ENCODE peak calls at places on chromosome 16, in four cellular contexts. N, D, U and A are unnamed samples.

GRCh38 chr16:66605177-66605999 is 884 bp downstream of the CMTM3 start:
- DNase-seq in U (peak; percentile 60), D (peak; percentile 30), N (peak; percentile 32), A (peak; percentile 77)

GRCh38 chr16:65453646-65454045 is 331.8 kb upstream of the CDH11 start:
- DNase-seq in D (no peak), N (no peak), U (no peak), A (no peak)

GRCh38 chr16:47880653-47881052 is 275.1 kb downstream of the ABCC12 start:
- DNase-seq in D (no peak), U (no peak), N (no peak), A (no peak)

GRCh38 chr16:3444032-3444388 is 530 bp downstream of the NAA60 start:
- DNase-seq in D (peak; percentile 72), N (peak; percentile 64), U (no peak), A (no peak)

GRCh38 chr16:21684199-21684598 is 20.4 kb downstream of the OTOA start:
- DNase-seq in N (peak; percentile 47), U (peak; percentile 66), D (peak; percentile 50), A (peak; percentile 65)

GRCh38 chr16:75305364-75306101 is 54.1 kb upstream of the BCAR1 start:
- DNase-seq in N (peak; percentile 99), U (no peak), D (peak; percentile 99), A (peak; percentile 90)

GRCh38 chr16:88750854-88751253 is 34.2 kb downstream of the PIEZO1 start:
- DNase-seq in D (no peak), U (no peak), N (no peak), A (no peak)

GRCh38 chr16:50841081-50841886 is 99.4 kb downstream of the CYLD start:
- DNase-seq in D (no peak), N (no peak), U (peak; percentile 66), A (peak; percentile 90)

GRCh38 chr16:71441348-71441781 is 489 bp downstream of the TLE7 start:
- DNase-seq in N (no peak), U (peak; percentile 89), D (no peak), A (peak; percentile 27)

GRCh38 chr16:54594646-54595381 is 308.2 kb upstream of the IRX3 start:
- DNase-seq in U (no peak), N (no peak), D (no peak), A (no peak)

GRCh38 chr16:2092866-2093265 is 42.8 kb downstream of the PKD1 start:
- DNase-seq in N (no peak), U (no peak), D (no peak), A (no peak)

GRCh38 chr16:75854117-75854516 is 127.8 kb upstream of the CPHXL start:
- DNase-seq in U (no peak), D (peak; percentile 49), N (no peak), A (no peak)

GRCh38 chr16:59259074-59259963 is 525.2 kb upstream of the GOT2 start:
- DNase-seq in N (no peak), D (no peak), U (no peak), A (no peak)

GRCh38 chr16:79645701-79646100 is 45.2 kb upstream of the MAF start:
- DNase-seq in N (no peak), U (no peak), D (no peak), A (no peak)

GRCh38 chr16:12067714-12068401 is 91.3 kb downstream of the SNX29 start:
- DNase-seq in N (peak; percentile 81), D (peak; percentile 84), U (peak; percentile 41), A (peak; percentile 83)

DNA sequence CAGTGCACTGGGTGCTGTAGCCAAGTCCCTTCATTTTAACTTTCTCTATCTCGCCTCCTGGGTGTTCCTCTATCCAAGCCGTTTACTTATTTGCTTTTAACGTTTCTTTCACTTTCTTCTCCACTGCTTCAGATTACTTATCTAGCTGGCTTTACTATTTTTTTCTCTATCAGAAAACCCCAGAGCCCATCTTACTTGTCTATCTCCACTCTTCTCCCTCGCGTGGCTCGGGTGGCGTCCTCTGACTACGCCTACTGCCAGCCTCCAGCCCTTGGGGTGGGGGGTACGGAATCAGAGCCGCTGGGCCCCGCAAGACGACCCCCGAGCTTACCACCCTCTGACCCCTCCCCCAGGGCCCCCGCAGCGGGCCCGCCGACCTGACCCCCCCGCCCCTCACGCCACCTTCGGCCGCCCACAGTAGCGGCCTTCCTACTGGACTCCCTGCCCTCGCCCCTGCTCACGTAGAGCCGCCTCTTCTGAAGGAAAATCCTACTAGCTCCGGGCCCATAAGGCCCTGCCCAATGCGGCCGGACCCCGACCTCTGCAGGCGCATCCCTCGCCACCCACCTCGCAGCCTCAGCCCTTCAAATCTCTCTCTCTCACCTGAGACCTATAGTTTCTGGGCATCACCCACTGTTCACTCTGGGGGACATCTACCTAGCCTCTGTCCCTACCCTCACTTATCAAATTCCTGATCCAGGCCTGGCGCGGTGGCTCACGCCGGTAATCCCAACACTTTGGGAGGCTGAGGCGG is 1.0 kb upstream of the SLC12A4 start:
- DNase-seq in D (peak; percentile 72), N (no peak), U (peak; percentile 43), A (peak; percentile 76)
- TF ChIP-seq HMGXB4 in D (peak; percentile 14), N (no peak), U (no peak), A (no peak)

DNA sequence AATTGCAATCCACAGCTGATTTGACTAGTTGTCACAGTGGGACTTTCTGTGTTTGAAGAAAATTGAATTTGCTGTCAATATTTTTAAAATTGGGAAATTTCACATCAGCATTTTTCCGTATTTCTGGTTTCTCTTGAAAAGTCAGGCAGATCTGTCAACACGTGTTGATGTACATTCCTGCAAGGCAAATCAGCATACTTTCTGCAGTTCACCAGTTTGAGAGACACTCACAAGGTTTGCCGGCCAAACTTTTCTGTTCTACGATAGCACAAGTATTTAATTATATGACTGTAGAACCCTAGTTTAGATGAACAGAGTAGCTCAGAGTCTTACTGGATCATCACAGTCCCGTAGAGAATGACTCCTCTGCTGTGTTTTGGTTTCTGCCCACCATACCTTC is 102.0 kb downstream of the ADAMTS18 start:
- DNase-seq in U (no peak), D (no peak), N (no peak), A (no peak)
- TF ChIP-seq HMGXB4 in U (no peak), D (no peak), N (no peak), A (no peak)

DNA sequence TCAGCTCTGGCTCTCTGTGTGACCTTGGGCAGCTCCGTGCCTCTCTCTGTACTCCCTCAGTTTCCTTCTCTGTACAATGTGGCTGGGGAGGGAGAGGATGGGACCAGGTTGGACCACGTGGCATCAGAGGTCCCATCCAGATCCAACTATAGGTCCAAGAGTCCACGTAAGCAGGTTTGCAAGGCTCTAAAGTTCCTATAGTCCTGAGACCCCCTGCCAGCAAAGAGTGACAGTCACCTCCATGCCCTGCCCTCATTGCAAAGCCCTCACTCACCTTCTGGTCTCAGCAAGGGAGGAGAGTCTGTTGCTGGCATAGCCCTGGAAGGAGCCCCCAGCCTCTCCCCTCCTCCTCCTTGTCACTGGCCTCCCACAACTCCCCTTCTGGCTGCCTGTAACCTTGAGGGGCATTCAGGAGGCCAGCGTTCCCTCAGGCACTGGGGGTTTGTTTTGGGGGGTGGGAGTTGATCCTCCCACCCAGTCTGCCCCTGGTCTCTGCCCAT is 6.1 kb upstream of the DRC7 start:
- DNase-seq in D (no peak), N (no peak), U (no peak), A (no peak)
- TF ChIP-seq HMGXB4 in D (no peak), N (no peak), U (no peak), A (no peak)

DNA sequence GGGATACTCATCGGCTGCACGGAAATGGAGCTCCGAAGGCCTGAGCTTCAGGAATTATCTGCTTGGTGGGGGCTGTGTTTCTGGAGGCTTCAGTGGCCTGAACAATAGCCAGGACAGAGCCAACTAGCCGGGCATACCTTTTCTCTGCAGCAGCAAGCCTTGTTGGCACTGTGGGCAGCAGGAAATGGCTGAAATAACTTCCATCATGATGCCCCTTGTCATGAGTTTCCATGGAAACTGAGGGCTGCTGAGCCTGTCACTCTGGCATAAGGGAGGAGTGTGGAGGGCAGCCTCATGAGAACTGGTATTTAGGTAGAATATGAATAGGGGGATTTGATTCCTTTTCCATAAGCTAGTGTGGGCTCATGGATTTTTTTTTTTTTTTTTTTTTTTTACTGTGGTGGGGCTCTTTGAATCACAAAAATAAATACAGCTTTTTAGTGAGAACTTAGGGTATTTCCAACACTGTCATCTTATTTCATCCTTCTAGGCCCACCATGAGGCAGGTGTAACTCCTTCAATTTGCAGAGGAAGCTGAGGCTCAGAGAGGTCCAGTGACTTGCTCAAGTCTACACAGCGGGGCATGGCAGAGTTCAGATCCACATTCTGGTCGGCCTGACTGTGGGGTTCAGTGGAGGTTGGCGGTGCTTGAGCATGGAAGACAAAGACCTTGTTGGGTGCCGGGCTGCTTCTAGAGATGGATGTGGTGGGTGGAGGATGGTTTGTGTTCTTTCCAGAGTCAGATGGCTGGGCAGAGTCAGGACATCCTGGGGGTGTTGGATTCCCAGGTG is 39.6 kb downstream of the PLCG2 start:
- DNase-seq in D (no peak), N (no peak), U (no peak), A (no peak)
- TF ChIP-seq HMGXB4 in D (no peak), N (no peak), U (no peak), A (no peak)

GRCh38 chr16:84650062-84650991 is 2.0 kb downstream of the KLHL36 start:
- DNase-seq in D (peak; percentile 44), N (peak; percentile 38), U (no peak), A (no peak)
- TF ChIP-seq HMGXB4 in D (no peak), N (no peak), U (no peak), A (no peak)

DNA sequence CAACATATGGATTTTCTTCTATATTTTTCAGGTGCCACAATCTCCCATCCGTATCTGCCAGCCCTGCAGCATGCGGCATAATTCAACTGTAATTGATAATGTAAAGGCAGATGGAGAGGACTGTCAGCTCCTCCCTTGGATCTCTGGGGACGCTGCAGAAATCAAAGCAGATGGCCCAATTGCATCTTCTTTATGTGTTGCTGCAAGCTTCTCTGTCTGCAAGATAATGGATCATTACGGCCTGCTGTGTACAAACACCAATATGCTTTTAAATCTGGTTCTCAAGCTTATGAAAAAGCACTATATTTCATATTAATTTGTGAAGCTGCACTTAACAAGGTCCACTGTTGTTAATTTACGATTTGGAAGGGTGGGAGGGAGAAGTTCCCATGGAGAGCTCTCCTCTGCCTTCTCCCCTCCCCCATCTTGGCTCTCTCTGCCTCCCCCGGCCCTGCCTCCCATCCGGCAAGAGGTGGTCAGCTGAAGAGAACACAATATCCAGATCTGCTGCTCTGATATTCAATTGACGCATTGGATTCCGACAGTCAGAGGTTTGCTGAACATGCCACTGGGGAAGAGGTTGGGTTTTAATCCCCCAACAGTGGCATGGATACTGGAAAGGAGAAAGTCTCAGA is 607.5 kb downstream of the TOX3 start:
- DNase-seq in D (no peak), U (no peak), N (no peak), A (no peak)
- TF ChIP-seq HMGXB4 in D (no peak), U (no peak), N (no peak), A (no peak)

DNA sequence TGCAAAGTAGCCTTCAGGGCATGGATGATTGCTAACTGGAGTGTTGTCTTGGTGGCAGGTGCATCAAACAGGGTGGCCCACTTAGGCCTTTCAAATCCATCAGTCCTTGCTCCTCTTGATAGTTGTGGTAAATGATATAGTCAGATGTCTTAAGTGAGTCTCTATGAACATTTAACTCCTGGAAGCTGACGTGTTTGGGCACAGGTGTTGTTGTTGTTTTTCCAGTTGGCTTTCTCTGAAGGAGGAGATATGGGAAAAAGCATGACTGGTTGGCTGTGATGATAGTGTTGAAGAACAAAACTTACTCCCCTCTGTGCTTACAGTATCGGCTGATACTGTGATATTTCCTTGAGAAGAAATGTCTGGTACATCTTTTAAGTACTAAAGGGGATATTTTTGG is 18.0 kb downstream of the TNRC6A start:
- DNase-seq in D (no peak), N (no peak), U (no peak), A (no peak)
- TF ChIP-seq HMGXB4 in D (no peak), N (no peak), U (no peak), A (no peak)

GRCh38 chr16:57815987-57816745 is 13.9 kb upstream of the KIFC3 start:
- DNase-seq in N (peak; percentile 81), D (no peak), U (peak; percentile 64), A (peak; percentile 53)
- TF ChIP-seq HMGXB4 in N (no peak), D (no peak), U (no peak), A (no peak)